ENCODE peak calls at places on chromosomes 4 and X, in four cellular contexts. F is uterus, S is brain microvascular endothelial cell, Q is astrocyte of the spinal cord. L is an unnamed sample.

GRCh38 chr4:176837176-176837915 is 44.6 kb upstream of the VEGFC start:
- DNase-seq in F (no peak), S (no peak), Q (no peak), L (no peak)

GRCh38 chr4:77332696-77333270 is 175.8 kb downstream of the CCNG2 start:
- DNase-seq in F (no peak), S (no peak), Q (no peak), L (peak)

GRCh38 chr4:87005690-87006461 is 71.1 kb downstream of the AFF1 start:
- DNase-seq in F (no peak), S (no peak), Q (no peak), L (no peak)

GRCh38 chr4:181870326-181870725 is 372.9 kb upstream of the TENM3 start:
- DNase-seq in F (no peak), S (no peak), Q (peak), L (peak)

GRCh38 chr4:101025755-101026154 is 321.6 kb downstream of the PPP3CA start:
- DNase-seq in F (no peak), S (no peak), Q (no peak), L (no peak)

GRCh38 chrX:69161786-69162349 is 3.4 kb downstream of the PJA1 start:
- DNase-seq in F (no peak), S (no peak), Q (no peak), L (no peak)

GRCh38 chrX:5278908-5279307 is 949.8 kb downstream of the NLGN4X start:
- DNase-seq in F (no peak), S (no peak), Q (no peak), L (no peak)

GRCh38 chr4:140094701-140095420 is 59.1 kb downstream of the MAML3 start:
- DNase-seq in F (peak), S (no peak), Q (peak), L (peak)

GRCh38 chr4:153083447-153083921 is 120.8 kb upstream of the TRIM2 start:
- DNase-seq in F (peak), S (peak), Q (peak), L (peak)

GRCh38 chr4:184309241-184310170 is 91.8 kb upstream of the ENPP6 start:
- DNase-seq in F (no peak), S (no peak), Q (no peak), L (no peak)

GRCh38 chrX:19888419-19888879 is 1.0 kb upstream of the SH3KBP1 start:
- DNase-seq in F (peak), S (peak), Q (peak), L (peak)

GRCh38 chrX:18964026-18964425 is 19.9 kb downstream of the PHKA2 start:
- DNase-seq in F (no peak), S (no peak), Q (no peak), L (no peak)

GRCh38 chrX:50081282-50081955 is 119.4 kb downstream of the AKAP4 start:
- DNase-seq in F (peak), S (peak), Q (peak), L (peak)

GRCh38 chrX:1492421-1493012 is 39.8 kb upstream of the ASMTL start:
- DNase-seq in F (no peak), S (no peak), Q (no peak), L (no peak)

GRCh38 chr4:133152330-133152791 is 3.3 kb downstream of the PCDH10 start:
- DNase-seq in F (no peak), S (no peak), Q (peak), L (peak)

GRCh38 chrX:153375571-153375970 is 25.6 kb downstream of the PNMA6E start:
- DNase-seq in F (no peak), S (no peak), Q (no peak), L (no peak)

GRCh38 chrX:100264200-100264599 is 145.9 kb downstream of the PCDH19 start:
- DNase-seq in F (no peak), S (no peak), Q (no peak), L (no peak)

GRCh38 chr4:183097251-183098079 is 1.6 kb upstream of the WWC2 start:
- DNase-seq in F (peak), S (no peak), Q (peak), L (no peak)

GRCh38 chrX:115018944-115019343 is 1.5 kb upstream of the IL13RA2 start:
- DNase-seq in F (no peak), S (no peak), Q (no peak), L (peak)

GRCh38 chr4:90209922-90210321 is 82.7 kb downstream of the CCSER1 start:
- DNase-seq in F (no peak), S (no peak), Q (no peak), L (no peak)

GRCh38 chrX:153812220-153812619 is 17.8 kb downstream of the SSR4 start:
- DNase-seq in F (no peak), S (no peak), Q (no peak), L (no peak)

GRCh38 chr4:126850286-126850685 is 782.5 kb upstream of the INTU start:
- DNase-seq in F (no peak), S (peak), Q (peak), L (peak)

GRCh38 chrX:148601034-148601433 is 100.6 kb downstream of the AFF2 start:
- DNase-seq in F (no peak), S (no peak), Q (peak), L (peak)

GRCh38 chr4:8728536-8729407 is 136.2 kb downstream of the CPZ start:
- DNase-seq in F (no peak), S (no peak), Q (no peak), L (no peak)

GRCh38 chrX:79107891-79108718 is 36.4 kb upstream of the GPR174 start:
- DNase-seq in F (no peak), S (no peak), Q (no peak), L (no peak)

DNA sequence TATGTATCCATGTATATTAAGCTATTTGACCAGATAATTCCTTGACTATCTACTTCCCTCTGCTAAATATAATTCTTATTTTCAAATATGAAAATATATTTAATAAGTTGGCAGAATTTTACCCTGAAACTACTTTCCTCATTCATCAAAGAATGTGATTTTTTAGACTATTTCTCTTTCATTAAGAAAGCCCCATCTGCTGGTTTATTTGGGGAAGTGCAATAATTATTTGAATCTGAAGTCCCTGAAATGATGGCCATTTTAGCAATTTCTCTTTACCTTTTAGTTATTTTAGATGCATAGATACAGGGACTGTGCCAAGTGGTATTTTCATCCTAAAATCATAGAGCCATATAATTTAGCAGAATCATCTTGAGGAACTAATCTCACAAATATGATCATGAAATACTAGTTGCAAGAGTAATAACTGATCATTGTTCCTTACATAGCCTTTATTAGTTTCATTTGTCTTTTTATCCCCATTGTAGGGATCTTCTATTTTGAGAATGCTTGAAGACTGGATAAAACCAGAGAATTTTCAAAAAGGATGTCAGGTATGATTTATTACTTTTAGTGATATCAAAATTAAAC is 39.0 kb downstream of the ENPEP start:
- DNase-seq in F (no peak), S (no peak), Q (peak), L (peak)
- TF ChIP-seq CTCF in F (peak), S (peak), Q (peak), L (peak)

DNA sequence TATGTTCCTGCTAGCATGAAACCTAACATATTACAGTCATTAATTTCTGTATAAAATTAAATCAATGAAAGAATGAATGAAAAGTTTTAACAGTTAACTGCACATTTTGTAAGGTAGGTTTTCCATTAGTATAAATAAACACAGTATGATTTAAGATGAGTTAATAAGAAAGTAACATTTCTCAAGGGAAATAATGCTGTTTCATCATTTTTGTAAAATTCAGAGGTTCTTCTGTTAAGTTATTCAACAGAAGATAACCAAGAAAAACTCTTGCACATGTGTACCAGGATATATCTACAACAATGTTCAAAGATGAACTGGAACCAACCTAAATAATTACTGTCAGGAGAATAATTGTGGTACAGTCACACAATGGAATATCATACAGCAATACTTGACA is 88.6 kb downstream of the NEK1 start:
- DNase-seq in F (no peak), S (no peak), Q (no peak), L (no peak)
- TF ChIP-seq CTCF in F (no peak), S (no peak), Q (no peak), L (no peak)

GRCh38 chr4:138573246-138573645 is 331.1 kb upstream of the SLC7A11 start:
- DNase-seq in F (no peak), S (no peak), Q (no peak), L (no peak)
- TF ChIP-seq CTCF in F (no peak), S (no peak), Q (no peak), L (no peak)

DNA sequence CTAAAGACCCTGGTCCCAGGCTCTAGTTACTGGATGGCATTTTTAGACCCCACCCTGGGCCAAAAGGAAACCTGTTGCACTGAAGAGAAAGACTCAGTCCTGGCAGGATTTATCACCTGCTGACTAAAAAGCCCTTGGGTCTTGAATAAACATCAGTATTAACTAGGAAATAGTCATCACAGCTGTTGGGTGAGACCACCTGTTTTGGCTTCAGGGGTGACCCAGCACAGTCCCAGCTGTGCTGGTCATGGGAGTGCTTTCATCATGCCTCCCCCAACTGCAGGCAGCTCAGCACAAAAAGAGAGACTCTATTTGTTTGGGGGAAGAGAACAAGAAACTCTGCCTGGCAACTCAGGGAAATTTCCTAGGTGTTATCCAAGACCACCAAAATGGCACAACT is 903.2 kb downstream of the C4orf33 start:
- DNase-seq in F (no peak), S (no peak), Q (no peak), L (no peak)
- TF ChIP-seq CTCF in F (no peak), S (no peak), Q (no peak), L (no peak)

DNA sequence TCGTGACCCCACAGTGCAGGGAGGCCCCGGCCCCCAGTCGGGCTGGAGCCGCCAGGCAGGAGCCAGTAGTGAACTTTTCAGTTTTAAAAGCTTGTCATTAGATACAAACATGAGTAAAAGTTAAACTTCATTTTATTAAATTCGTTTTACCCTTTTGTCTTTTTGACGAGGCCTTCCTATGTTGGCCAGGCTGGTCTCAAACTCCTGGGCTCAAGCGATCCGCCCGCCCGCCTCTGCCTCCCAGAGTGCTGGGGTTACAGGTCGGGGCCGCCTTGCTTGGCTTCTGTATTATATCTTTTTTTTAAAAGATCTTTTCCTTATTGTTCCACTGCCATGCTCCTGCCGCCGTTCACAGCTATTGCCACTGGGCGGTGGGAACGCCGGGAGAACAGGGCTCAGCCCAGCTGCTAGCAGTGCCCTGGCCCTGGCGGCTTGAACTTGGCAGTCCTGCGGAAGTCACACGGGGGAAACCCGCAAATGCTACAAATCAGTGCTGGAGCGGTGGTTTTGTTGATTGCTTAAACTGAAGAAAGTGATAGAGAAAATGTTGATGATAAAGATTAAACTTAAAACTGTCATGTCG is 968 bp upstream of the NELFA start:
- DNase-seq in F (no peak), S (peak), Q (peak), L (peak)
- TF ChIP-seq CTCF in F (no peak), S (peak), Q (peak), L (peak)

GRCh38 chr4:37594095-37594494 is 92.1 kb downstream of the RELL1 start:
- DNase-seq in F (no peak), S (no peak), Q (no peak), L (no peak)
- TF ChIP-seq CTCF in F (no peak), S (no peak), Q (no peak), L (no peak)